ENCODE peak calls at places on chromosomes 1 and 21, in ten cellular contexts. One of them, this sample, is unnamed.

GRCh38 chr1:13808729-13809131 is 108.7 kb downstream of the PRDM2 start:
- DNase-seq in AG09309: peak; percentile 24
- DNase-seq in GM06990: no peak
- DNase-seq in fibroblast of lung: peak; percentile 41
- DNase-seq in fibroblast of mammary gland: peak; percentile 70
- DNase-seq in choroid plexus epithelial cell: peak; percentile 79
- DNase-seq in cardiac fibroblast: peak; percentile 58
- DNase-seq in brain microvascular endothelial cell: peak; percentile 45
- DNase-seq in spleen: no peak
- DNase-seq in dorsolateral prefrontal cortex: peak; percentile 56
- DNase-seq in this sample: no peak

GRCh38 chr1:232655041-232655745 is 25.3 kb upstream of the SIPA1L2 start:
- DNase-seq in AG09309: no peak
- DNase-seq in GM06990: peak; percentile 7
- DNase-seq in fibroblast of lung: no peak
- DNase-seq in fibroblast of mammary gland: no peak
- DNase-seq in choroid plexus epithelial cell: peak; percentile 64
- DNase-seq in cardiac fibroblast: no peak
- DNase-seq in brain microvascular endothelial cell: peak; percentile 15
- DNase-seq in spleen: no peak
- DNase-seq in dorsolateral prefrontal cortex: no peak
- DNase-seq in this sample: no peak

GRCh38 chr1:48920741-48921330 is 144.1 kb upstream of the BEND5 start:
- DNase-seq in AG09309: no peak
- DNase-seq in GM06990: no peak
- DNase-seq in fibroblast of lung: no peak
- DNase-seq in fibroblast of mammary gland: peak; percentile 13
- DNase-seq in choroid plexus epithelial cell: no peak
- DNase-seq in cardiac fibroblast: no peak
- DNase-seq in brain microvascular endothelial cell: no peak
- DNase-seq in spleen: no peak
- DNase-seq in dorsolateral prefrontal cortex: no peak
- DNase-seq in this sample: no peak

GRCh38 chr1:205598841-205599666 is 32.8 kb downstream of the ELK4 start:
- DNase-seq in AG09309: peak; percentile 18
- DNase-seq in GM06990: no peak
- DNase-seq in fibroblast of lung: peak; percentile 98
- DNase-seq in fibroblast of mammary gland: peak; percentile 96
- DNase-seq in choroid plexus epithelial cell: peak; percentile 93
- DNase-seq in cardiac fibroblast: peak; percentile 83
- DNase-seq in brain microvascular endothelial cell: peak; percentile 85
- DNase-seq in spleen: no peak
- DNase-seq in dorsolateral prefrontal cortex: peak; percentile 62
- DNase-seq in this sample: peak; percentile 83

GRCh38 chr1:42479621-42480020 is 16.5 kb downstream of the CCDC30 start:
- DNase-seq in AG09309: no peak
- DNase-seq in GM06990: no peak
- DNase-seq in fibroblast of lung: no peak
- DNase-seq in fibroblast of mammary gland: peak; percentile 51
- DNase-seq in choroid plexus epithelial cell: peak; percentile 17
- DNase-seq in cardiac fibroblast: peak; percentile 26
- DNase-seq in brain microvascular endothelial cell: peak; percentile 55
- DNase-seq in spleen: no peak
- DNase-seq in dorsolateral prefrontal cortex: no peak
- DNase-seq in this sample: no peak

GRCh38 chr1:231076802-231077201 is 36.7 kb upstream of the FAM89A start:
- DNase-seq in AG09309: no peak
- DNase-seq in GM06990: no peak
- DNase-seq in fibroblast of lung: no peak
- DNase-seq in fibroblast of mammary gland: no peak
- DNase-seq in choroid plexus epithelial cell: no peak
- DNase-seq in cardiac fibroblast: no peak
- DNase-seq in brain microvascular endothelial cell: no peak
- DNase-seq in spleen: no peak
- DNase-seq in dorsolateral prefrontal cortex: no peak
- DNase-seq in this sample: no peak

GRCh38 chr1:92459871-92460320 is 26.8 kb downstream of the GFI1 start:
- DNase-seq in AG09309: no peak
- DNase-seq in GM06990: no peak
- DNase-seq in fibroblast of lung: no peak
- DNase-seq in fibroblast of mammary gland: no peak
- DNase-seq in choroid plexus epithelial cell: no peak
- DNase-seq in cardiac fibroblast: no peak
- DNase-seq in brain microvascular endothelial cell: no peak
- DNase-seq in spleen: no peak
- DNase-seq in dorsolateral prefrontal cortex: no peak
- DNase-seq in this sample: no peak

GRCh38 chr1:35298464-35298863 is 30.0 kb downstream of the ZMYM4 start:
- DNase-seq in AG09309: no peak
- DNase-seq in GM06990: peak; percentile 42
- DNase-seq in fibroblast of lung: peak; percentile 48
- DNase-seq in fibroblast of mammary gland: peak; percentile 50
- DNase-seq in choroid plexus epithelial cell: peak; percentile 68
- DNase-seq in cardiac fibroblast: peak; percentile 60
- DNase-seq in brain microvascular endothelial cell: peak; percentile 29
- DNase-seq in spleen: no peak
- DNase-seq in dorsolateral prefrontal cortex: no peak
- DNase-seq in this sample: no peak

GRCh38 chr1:208069908-208070307 is 159.0 kb upstream of the CD34 start:
- DNase-seq in AG09309: no peak
- DNase-seq in GM06990: no peak
- DNase-seq in fibroblast of lung: no peak
- DNase-seq in fibroblast of mammary gland: no peak
- DNase-seq in choroid plexus epithelial cell: no peak
- DNase-seq in cardiac fibroblast: no peak
- DNase-seq in brain microvascular endothelial cell: no peak
- DNase-seq in spleen: no peak
- DNase-seq in dorsolateral prefrontal cortex: no peak
- DNase-seq in this sample: no peak

GRCh38 chr21:44052071-44052829 is 40.1 kb downstream of the TRAPPC10 start:
- DNase-seq in AG09309: no peak
- DNase-seq in GM06990: no peak
- DNase-seq in fibroblast of lung: no peak
- DNase-seq in fibroblast of mammary gland: no peak
- DNase-seq in choroid plexus epithelial cell: peak; percentile 29
- DNase-seq in cardiac fibroblast: peak; percentile 18
- DNase-seq in brain microvascular endothelial cell: no peak
- DNase-seq in spleen: no peak
- DNase-seq in dorsolateral prefrontal cortex: no peak
- DNase-seq in this sample: no peak

GRCh38 chr1:156964431-156964830 is 44.0 kb downstream of the LRRC71 start:
- DNase-seq in AG09309: no peak
- DNase-seq in GM06990: no peak
- DNase-seq in fibroblast of lung: no peak
- DNase-seq in fibroblast of mammary gland: peak; percentile 15
- DNase-seq in choroid plexus epithelial cell: no peak
- DNase-seq in cardiac fibroblast: peak; percentile 9
- DNase-seq in brain microvascular endothelial cell: no peak
- DNase-seq in spleen: no peak
- DNase-seq in dorsolateral prefrontal cortex: no peak
- DNase-seq in this sample: no peak

GRCh38 chr1:156958247-156958714 is 37.8 kb downstream of the LRRC71 start:
- DNase-seq in AG09309: no peak
- DNase-seq in GM06990: no peak
- DNase-seq in fibroblast of lung: no peak
- DNase-seq in fibroblast of mammary gland: no peak
- DNase-seq in choroid plexus epithelial cell: no peak
- DNase-seq in cardiac fibroblast: no peak
- DNase-seq in brain microvascular endothelial cell: no peak
- DNase-seq in spleen: no peak
- DNase-seq in dorsolateral prefrontal cortex: no peak
- DNase-seq in this sample: no peak

GRCh38 chr1:156959414-156959813 is 39.0 kb downstream of the LRRC71 start:
- DNase-seq in AG09309: peak; percentile 14
- DNase-seq in GM06990: no peak
- DNase-seq in fibroblast of lung: peak; percentile 84
- DNase-seq in fibroblast of mammary gland: peak; percentile 51
- DNase-seq in choroid plexus epithelial cell: peak; percentile 48
- DNase-seq in cardiac fibroblast: no peak
- DNase-seq in brain microvascular endothelial cell: no peak
- DNase-seq in spleen: no peak
- DNase-seq in dorsolateral prefrontal cortex: no peak
- DNase-seq in this sample: peak; percentile 24

GRCh38 chr1:156963621-156964020 is 43.2 kb downstream of the LRRC71 start:
- DNase-seq in AG09309: no peak
- DNase-seq in GM06990: no peak
- DNase-seq in fibroblast of lung: peak; percentile 3
- DNase-seq in fibroblast of mammary gland: no peak
- DNase-seq in choroid plexus epithelial cell: peak; percentile 15
- DNase-seq in cardiac fibroblast: no peak
- DNase-seq in brain microvascular endothelial cell: no peak
- DNase-seq in spleen: peak; percentile 76
- DNase-seq in dorsolateral prefrontal cortex: no peak
- DNase-seq in this sample: no peak

GRCh38 chr1:156961709-156962108 is 41.3 kb downstream of the LRRC71 start:
- DNase-seq in AG09309: no peak
- DNase-seq in GM06990: no peak
- DNase-seq in fibroblast of lung: no peak
- DNase-seq in fibroblast of mammary gland: no peak
- DNase-seq in choroid plexus epithelial cell: no peak
- DNase-seq in cardiac fibroblast: peak; percentile 4
- DNase-seq in brain microvascular endothelial cell: no peak
- DNase-seq in spleen: no peak
- DNase-seq in dorsolateral prefrontal cortex: no peak
- DNase-seq in this sample: no peak
- TF ChIP-seq CTCF in AG09309: no peak
- TF ChIP-seq CTCF in GM06990: peak; percentile 45
- TF ChIP-seq CTCF in fibroblast of lung: peak; percentile 18
- TF ChIP-seq CTCF in fibroblast of mammary gland: peak; percentile 13
- TF ChIP-seq CTCF in choroid plexus epithelial cell: peak; percentile 29
- TF ChIP-seq CTCF in cardiac fibroblast: peak; percentile 3
- TF ChIP-seq CTCF in brain microvascular endothelial cell: peak; percentile 49
- TF ChIP-seq CTCF in spleen: no peak
- TF ChIP-seq CTCF in dorsolateral prefrontal cortex: no peak
- TF ChIP-seq CTCF in this sample: peak; percentile 42

GRCh38 chr21:34639882-34640788 is 25.2 kb upstream of the RCAN1 start:
- DNase-seq in AG09309: no peak
- DNase-seq in GM06990: peak; percentile 59
- DNase-seq in fibroblast of lung: peak; percentile 22
- DNase-seq in fibroblast of mammary gland: peak; percentile 29
- DNase-seq in choroid plexus epithelial cell: peak; percentile 19
- DNase-seq in cardiac fibroblast: peak; percentile 11
- DNase-seq in brain microvascular endothelial cell: no peak
- DNase-seq in spleen: no peak
- DNase-seq in dorsolateral prefrontal cortex: no peak
- DNase-seq in this sample: no peak
- H3K4me3 ChIP-seq in AG09309: no peak overlapping the region
- H3K4me3 ChIP-seq in GM06990: no peak overlapping the region
- H3K4me3 ChIP-seq in fibroblast of lung: no peak overlapping the region
- H3K4me3 ChIP-seq in fibroblast of mammary gland: no peak overlapping the region
- H3K4me3 ChIP-seq in choroid plexus epithelial cell: no peak overlapping the region
- H3K4me3 ChIP-seq in cardiac fibroblast: no peak overlapping the region
- H3K4me3 ChIP-seq in brain microvascular endothelial cell: no peak overlapping the region
- H3K4me3 ChIP-seq in spleen: peak overlapping the region; percentile 30
- H3K4me3 ChIP-seq in dorsolateral prefrontal cortex: no peak overlapping the region
- H3K4me3 ChIP-seq in this sample: no peak overlapping the region

GRCh38 chr1:26717066-26717465 is 21.3 kb downstream of the ARID1A start:
- DNase-seq in AG09309: no peak
- DNase-seq in GM06990: no peak
- DNase-seq in fibroblast of lung: peak; percentile 50
- DNase-seq in fibroblast of mammary gland: peak; percentile 72
- DNase-seq in choroid plexus epithelial cell: no peak
- DNase-seq in cardiac fibroblast: peak; percentile 70
- DNase-seq in brain microvascular endothelial cell: no peak
- DNase-seq in spleen: no peak
- DNase-seq in dorsolateral prefrontal cortex: no peak
- DNase-seq in this sample: no peak

GRCh38 chr1:26724118-26724517 is 28.3 kb downstream of the ARID1A start:
- DNase-seq in AG09309: no peak
- DNase-seq in GM06990: no peak
- DNase-seq in fibroblast of lung: no peak
- DNase-seq in fibroblast of mammary gland: no peak
- DNase-seq in choroid plexus epithelial cell: no peak
- DNase-seq in cardiac fibroblast: no peak
- DNase-seq in brain microvascular endothelial cell: no peak
- DNase-seq in spleen: no peak
- DNase-seq in dorsolateral prefrontal cortex: no peak
- DNase-seq in this sample: no peak

GRCh38 chr1:26721669-26722355 is 26.0 kb downstream of the ARID1A start:
- DNase-seq in AG09309: no peak
- DNase-seq in GM06990: no peak
- DNase-seq in fibroblast of lung: no peak
- DNase-seq in fibroblast of mammary gland: peak; percentile 40
- DNase-seq in choroid plexus epithelial cell: no peak
- DNase-seq in cardiac fibroblast: no peak
- DNase-seq in brain microvascular endothelial cell: no peak
- DNase-seq in spleen: no peak
- DNase-seq in dorsolateral prefrontal cortex: no peak
- DNase-seq in this sample: no peak

GRCh38 chr1:26723013-26723991 is 27.5 kb downstream of the ARID1A start:
- DNase-seq in AG09309: peak; percentile 98
- DNase-seq in GM06990: no peak
- DNase-seq in fibroblast of lung: peak; percentile 98
- DNase-seq in fibroblast of mammary gland: peak; percentile 100
- DNase-seq in choroid plexus epithelial cell: peak; percentile 99
- DNase-seq in cardiac fibroblast: peak; percentile 98
- DNase-seq in brain microvascular endothelial cell: peak; percentile 94
- DNase-seq in spleen: peak; percentile 86
- DNase-seq in dorsolateral prefrontal cortex: peak; percentile 96
- DNase-seq in this sample: peak; percentile 98

GRCh38 chr1:26719205-26719604 is 23.4 kb downstream of the ARID1A start:
- DNase-seq in AG09309: no peak
- DNase-seq in GM06990: no peak
- DNase-seq in fibroblast of lung: no peak
- DNase-seq in fibroblast of mammary gland: no peak
- DNase-seq in choroid plexus epithelial cell: no peak
- DNase-seq in cardiac fibroblast: no peak
- DNase-seq in brain microvascular endothelial cell: no peak
- DNase-seq in spleen: no peak
- DNase-seq in dorsolateral prefrontal cortex: no peak
- DNase-seq in this sample: no peak
- TF ChIP-seq CTCF in AG09309: peak; percentile 9
- TF ChIP-seq CTCF in GM06990: no peak
- TF ChIP-seq CTCF in fibroblast of lung: no peak
- TF ChIP-seq CTCF in fibroblast of mammary gland: no peak
- TF ChIP-seq CTCF in choroid plexus epithelial cell: peak; percentile 42
- TF ChIP-seq CTCF in cardiac fibroblast: no peak
- TF ChIP-seq CTCF in brain microvascular endothelial cell: peak; percentile 14
- TF ChIP-seq CTCF in spleen: no peak
- TF ChIP-seq CTCF in dorsolateral prefrontal cortex: no peak
- TF ChIP-seq CTCF in this sample: no peak

DNA sequence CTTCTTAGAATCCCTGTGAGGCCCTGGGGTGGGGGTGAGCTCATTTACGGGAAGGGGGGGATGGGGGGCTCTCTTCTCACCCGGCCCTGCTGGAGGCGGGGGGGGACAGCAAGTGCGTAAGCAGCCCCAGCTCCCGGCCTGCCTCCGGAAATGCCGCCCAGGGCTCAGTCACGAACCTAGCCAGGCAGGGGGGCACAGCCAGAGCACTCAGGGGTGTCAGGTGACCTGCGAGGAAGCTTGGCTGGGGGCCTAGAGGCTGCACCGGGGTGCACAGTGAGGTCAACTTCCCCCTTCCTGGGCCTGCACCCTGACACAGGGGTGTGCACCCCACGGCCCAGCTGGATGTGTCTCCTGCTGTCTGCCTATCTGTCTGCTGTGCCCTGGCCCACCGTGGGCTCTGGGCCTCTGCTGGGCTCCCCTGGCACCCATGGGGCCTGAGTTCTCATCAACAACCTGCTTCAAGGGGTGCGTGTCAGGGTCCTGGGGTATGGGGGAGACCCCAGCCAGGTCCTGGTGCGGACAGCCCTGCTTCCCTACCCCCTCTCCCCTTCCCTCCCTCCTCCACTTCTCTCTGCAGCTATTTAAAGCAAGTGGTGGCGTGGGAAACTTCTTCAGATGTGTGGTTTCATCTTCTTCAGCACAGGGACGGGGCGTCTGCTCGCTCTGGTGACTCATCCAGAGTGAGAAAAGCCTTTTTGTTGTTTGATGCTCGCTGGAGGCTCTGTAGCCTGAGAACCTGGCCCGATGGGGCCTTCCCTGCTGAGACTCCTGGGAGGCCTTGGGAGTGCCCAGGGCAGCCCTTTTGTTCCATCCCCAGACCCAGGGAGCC is 92.5 kb upstream of the RUNX3 start:
- DNase-seq in AG09309: peak; percentile 91
- DNase-seq in GM06990: peak; percentile 98
- DNase-seq in fibroblast of lung: peak; percentile 77
- DNase-seq in fibroblast of mammary gland: peak; percentile 84
- DNase-seq in choroid plexus epithelial cell: peak; percentile 99
- DNase-seq in cardiac fibroblast: peak; percentile 94
- DNase-seq in brain microvascular endothelial cell: peak; percentile 99
- DNase-seq in spleen: peak; percentile 98
- DNase-seq in dorsolateral prefrontal cortex: no peak
- DNase-seq in this sample: peak; percentile 80
- H3K4me3 ChIP-seq in AG09309: peak overlapping the region; percentile 5
- H3K4me3 ChIP-seq in GM06990: peak overlapping the region; percentile 32
- H3K4me3 ChIP-seq in fibroblast of lung: no peak overlapping the region
- H3K4me3 ChIP-seq in fibroblast of mammary gland: no peak overlapping the region
- H3K4me3 ChIP-seq in choroid plexus epithelial cell: peak overlapping the region; percentile 10
- H3K4me3 ChIP-seq in cardiac fibroblast: no peak overlapping the region
- H3K4me3 ChIP-seq in brain microvascular endothelial cell: peak overlapping the region; percentile 32
- H3K4me3 ChIP-seq in spleen: peak overlapping the region; percentile 50
- H3K4me3 ChIP-seq in dorsolateral prefrontal cortex: no peak overlapping the region
- H3K4me3 ChIP-seq in this sample: no peak overlapping the region

This sample was measured in HFF-Myc.